ENCODE peak calls at places on chromosomes 16 and 17, in seven cellular contexts. V is gastrocnemius medialis, N is upper lobe of right lung, O is RWPE2, U is heart right ventricle, A is lower lobe of right lung, Q is Panc1. T is an unnamed sample.

GRCh38 chr16:62711797-62712196 is 675.6 kb upstream of the CDH8 start:
- ATAC-seq in A (no peak), Q (no peak), N (no peak), O (no peak), V (no peak), U (no peak), T (no peak)

GRCh38 chr16:27712251-27712711 is 162.3 kb downstream of the KATNIP start:
- ATAC-seq in V (no peak), U (no peak), N (no peak), O (no peak), A (no peak), Q (no peak), T (no peak)

GRCh38 chr17:2837147-2837561 is 40.9 kb downstream of the RAP1GAP2 start:
- ATAC-seq in O (no peak), V (no peak), A (no peak), N (no peak), Q (no peak), U (no peak), T (no peak)

GRCh38 chr16:5427571-5427970 is 330.0 kb upstream of the EEF2KMT start:
- ATAC-seq in U (no peak), A (no peak), O (no peak), N (no peak), V (no peak), Q (no peak), T (no peak)

GRCh38 chr16:86293897-86294296 is 216.4 kb upstream of the FOXF1 start:
- ATAC-seq in V (no peak), Q (no peak), N (no peak), U (no peak), O (no peak), A (no peak), T (no peak)

GRCh38 chr16:617855-618254 is 12.9 kb upstream of the WFIKKN1 start:
- ATAC-seq in O (no peak), N (peak; percentile 44), Q (no peak), A (peak; percentile 50), V (no peak), U (no peak), T (no peak)

GRCh38 chr16:11534262-11534661 is 52.5 kb downstream of the LITAF start:
- ATAC-seq in O (no peak), A (no peak), U (no peak), V (no peak), N (peak; percentile 11), Q (no peak), T (peak; percentile 39)

GRCh38 chr16:84611041-84611440 is 6.8 kb downstream of the COTL1 start:
- ATAC-seq in Q (no peak), V (no peak), N (no peak), A (no peak), O (no peak), U (no peak), T (no peak)

GRCh38 chr17:11598274-11599221 is at the start of gene DNAH9:
- ATAC-seq in U (peak; percentile 99), N (peak; percentile 99), V (peak; percentile 94), O (peak; percentile 97), Q (no peak), A (peak; percentile 100), T (peak; percentile 97)

GRCh38 chr17:42774066-42774750 is 959 bp downstream of the VPS25 start:
- ATAC-seq in Q (no peak), A (no peak), U (no peak), O (peak; percentile 43), N (no peak), V (no peak), T (no peak)

GRCh38 chr17:45784293-45784582 is at the start of gene CRHR1:
- ATAC-seq in V (no peak), N (no peak), A (peak; percentile 26), O (peak; percentile 12), Q (peak; percentile 56), U (no peak), T (no peak)

GRCh38 chr16:51896013-51896412 is 650.9 kb downstream of the TOX3 start:
- ATAC-seq in A (no peak), Q (no peak), O (no peak), U (no peak), V (no peak), N (no peak), T (no peak)

GRCh38 chr16:3865241-3865640 is 15.3 kb downstream of the CREBBP start:
- ATAC-seq in U (no peak), Q (no peak), N (no peak), O (no peak), V (no peak), A (no peak), T (no peak)

GRCh38 chr17:74298690-74299617 is 24.9 kb downstream of the DNAI2 start:
- ATAC-seq in Q (no peak), N (no peak), V (no peak), U (no peak), A (no peak), O (no peak), T (no peak)
- H3K4me1 ChIP-seq in Q (peaks cover 4% of the 10 kb centered on the region), N (no peaks in the 10 kb centered on the region), V (no peaks in the 10 kb centered on the region), U (peaks cover 13% of the 10 kb centered on the region), A (peaks cover 4% of the 10 kb centered on the region), O (peaks cover 6% of the 10 kb centered on the region), T (no peaks in the 10 kb centered on the region)

DNA sequence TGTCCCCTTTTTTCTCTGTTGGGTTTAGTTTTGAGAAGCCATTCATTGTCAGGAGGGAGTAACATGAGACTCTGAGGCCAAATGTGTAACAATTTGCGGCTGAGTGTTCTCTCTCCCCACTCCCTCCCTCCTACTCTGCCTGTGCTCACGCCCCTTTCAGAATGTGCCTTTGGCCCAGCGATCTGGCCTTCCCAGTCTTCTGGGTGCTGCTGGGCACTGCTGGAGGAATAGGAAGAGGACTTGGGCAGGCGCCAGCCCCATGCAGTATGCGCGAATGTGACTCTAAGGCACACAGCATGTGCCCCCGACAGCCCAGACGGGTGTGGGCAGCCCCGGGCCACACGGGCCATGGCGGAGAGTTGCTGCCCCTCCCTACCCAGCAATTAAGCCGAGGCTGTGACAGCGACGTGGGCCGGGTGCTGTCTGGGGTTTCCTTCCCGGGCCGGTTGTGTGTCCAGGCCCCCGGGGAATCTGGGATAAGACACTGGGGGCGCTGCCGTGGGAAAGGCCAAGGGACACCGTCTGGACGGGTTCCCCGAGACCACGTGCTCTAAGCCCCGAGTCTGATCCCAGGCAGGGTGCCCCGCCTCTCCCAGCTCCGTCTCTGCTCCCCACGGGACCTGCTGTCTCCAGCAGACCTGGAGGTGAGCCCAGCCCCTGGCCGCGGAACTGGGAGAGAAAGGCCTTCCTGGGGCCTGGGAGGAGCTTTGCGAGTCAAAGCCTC is 92.4 kb downstream of the IRX3 start:
- ATAC-seq in V (peak; percentile 96), N (peak; percentile 81), O (peak; percentile 35), A (peak; percentile 89), Q (no peak), U (peak; percentile 90), T (peak; percentile 66)
- TF ChIP-seq CTCF in V (no peak), N (no peak), O (peak; percentile 45), A (no peak), Q (peak; percentile 40), U (peak; percentile 6), T (no peak)

GRCh38 chr17:67636312-67636711 is 81.4 kb upstream of the NOL11 start:
- ATAC-seq in A (no peak), V (no peak), O (no peak), U (no peak), Q (no peak), N (no peak), T (no peak)
- H3K27ac ChIP-seq in A (no peak overlapping the region), V (no peak overlapping the region), O (peak overlapping the region; percentile 74), U (no peak overlapping the region), Q (no peak overlapping the region), N (no peak overlapping the region), T (peak overlapping the region; percentile 33)

GRCh38 chr17:70104688-70105087 is 29.7 kb downstream of the KCNJ16 start:
- ATAC-seq in U (no peak), Q (no peak), O (no peak), A (no peak), N (no peak), V (no peak), T (no peak)

GRCh38 chr17:70105154-70105553 is 30.1 kb downstream of the KCNJ16 start:
- ATAC-seq in U (no peak), N (no peak), A (no peak), O (no peak), V (no peak), Q (no peak), T (no peak)

GRCh38 chr17:70107441-70107840 is 32.4 kb downstream of the KCNJ16 start:
- ATAC-seq in Q (no peak), O (no peak), A (no peak), V (peak; percentile 48), N (no peak), U (no peak), T (no peak)

GRCh38 chr17:70106551-70106950 is 31.5 kb downstream of the KCNJ16 start:
- ATAC-seq in O (no peak), N (no peak), U (no peak), A (no peak), V (no peak), Q (no peak), T (no peak)

GRCh38 chr17:70105641-70106040 is 30.6 kb downstream of the KCNJ16 start:
- ATAC-seq in A (no peak), V (no peak), O (no peak), U (no peak), Q (no peak), N (no peak), T (no peak)
- H3K4me1 ChIP-seq in A (no peaks in the 10 kb centered on the region), V (peaks cover 13% of the 10 kb centered on the region), O (no peaks in the 10 kb centered on the region), U (peaks cover 17% of the 10 kb centered on the region), Q (no peaks in the 10 kb centered on the region), N (no peaks in the 10 kb centered on the region), T (no peaks in the 10 kb centered on the region)

T was measured in gastroesophageal sphincter.